ENCODE peak calls at places on chromosomes 11 and 22, in nine cellular contexts. K is tibial artery, X is tibial nerve, I is cardiac muscle cell, E is spleen, Y is ovary, S is A549, V is pancreas, A is hepatocyte. O is an unnamed sample.

GRCh38 chr11:61378713-61379313 is 13.6 kb upstream of the TMEM216 start:
- DNase-seq in E (no peak), X (peak; percentile 37), K (peak; percentile 75), V (no peak), A (peak; percentile 65), S (peak; percentile 74), Y (no peak), I (no peak), O (peak; percentile 88)

GRCh38 chr22:49754674-49755590 is 72.7 kb downstream of the BRD1 start:
- DNase-seq in E (peak; percentile 53), K (no peak), A (no peak), I (no peak), S (no peak), X (no peak), V (no peak), Y (no peak), O (no peak)

GRCh38 chr11:33696411-33696810 is 4.2 kb downstream of the C11orf91 start:
- DNase-seq in V (no peak), X (no peak), K (no peak), E (no peak), A (no peak), S (no peak), Y (no peak), I (no peak), O (no peak)

GRCh38 chr11:35951659-35952058 is 7.8 kb downstream of the LDLRAD3 start:
- DNase-seq in I (no peak), X (no peak), E (no peak), K (no peak), V (no peak), Y (no peak), S (no peak), A (no peak), O (no peak)

GRCh38 chr11:125315088-125315740 is 150.7 kb downstream of the PKNOX2 start:
- DNase-seq in A (no peak), E (no peak), I (no peak), K (no peak), V (peak; percentile 47), X (peak; percentile 29), Y (peak; percentile 85), S (no peak), O (no peak)

GRCh38 chr22:23783496-23784167 is 3.1 kb upstream of the SMARCB1 start:
- DNase-seq in Y (no peak), V (no peak), E (no peak), A (peak; percentile 7), X (no peak), S (no peak), I (no peak), K (no peak), O (no peak)

GRCh38 chr11:92627615-92628201 is 341.7 kb upstream of the MTNR1B start:
- DNase-seq in I (no peak), V (no peak), A (no peak), K (no peak), S (no peak), E (no peak), Y (no peak), X (no peak), O (no peak)

GRCh38 chr22:37778370-37779009 is 29.2 kb upstream of the GCAT start:
- DNase-seq in A (no peak), K (no peak), X (no peak), S (no peak), I (no peak), Y (no peak), E (no peak), V (no peak), O (no peak)

GRCh38 chr11:130131957-130132850 is 27.4 kb upstream of the ST14 start:
- DNase-seq in S (peak; percentile 61), Y (no peak), E (no peak), X (no peak), K (no peak), V (peak; percentile 37), I (peak; percentile 57), A (peak; percentile 83), O (peak; percentile 37)

GRCh38 chr22:26362471-26362870 is 66.6 kb upstream of the ASPHD2 start:
- DNase-seq in S (no peak), A (no peak), Y (no peak), E (no peak), K (no peak), I (no peak), X (no peak), V (no peak), O (no peak)

GRCh38 chr11:47207459-47207858 is 7.3 kb upstream of the DDB2 start:
- DNase-seq in V (peak; percentile 60), S (no peak), Y (no peak), E (no peak), A (no peak), X (no peak), K (no peak), I (no peak), O (no peak)

GRCh38 chr11:133476570-133477262 is 55.6 kb downstream of the OPCML start:
- DNase-seq in A (no peak), S (no peak), K (no peak), Y (no peak), I (peak; percentile 21), X (no peak), V (no peak), E (no peak), O (no peak)

DNA sequence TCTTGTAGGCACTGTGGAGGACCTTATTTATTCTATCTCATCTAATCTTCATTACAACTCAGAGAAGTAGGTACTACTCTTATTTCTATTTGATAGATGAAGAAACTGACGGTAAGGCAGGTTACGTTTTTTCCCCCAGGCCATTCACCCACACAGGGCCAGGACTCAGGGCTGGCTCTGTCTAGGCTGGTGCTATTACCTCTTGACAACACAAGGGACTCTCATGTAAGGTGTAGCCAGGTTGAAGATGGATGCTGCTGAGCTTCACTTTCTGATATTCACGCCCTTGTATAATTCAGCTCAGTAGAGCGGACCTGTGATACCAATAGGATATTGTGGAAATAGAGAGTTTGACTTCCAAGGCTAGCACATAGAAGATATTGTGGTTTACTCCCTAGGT is 413.1 kb upstream of the NARS2 start:
- DNase-seq in S (no peak), K (no peak), A (no peak), I (no peak), X (no peak), Y (no peak), E (no peak), V (no peak), O (no peak)
- TF ChIP-seq CTCF in S (no peak), K (no peak), A (no peak), I (no peak), X (no peak), Y (no peak), E (no peak), V (no peak), O (no peak)

DNA sequence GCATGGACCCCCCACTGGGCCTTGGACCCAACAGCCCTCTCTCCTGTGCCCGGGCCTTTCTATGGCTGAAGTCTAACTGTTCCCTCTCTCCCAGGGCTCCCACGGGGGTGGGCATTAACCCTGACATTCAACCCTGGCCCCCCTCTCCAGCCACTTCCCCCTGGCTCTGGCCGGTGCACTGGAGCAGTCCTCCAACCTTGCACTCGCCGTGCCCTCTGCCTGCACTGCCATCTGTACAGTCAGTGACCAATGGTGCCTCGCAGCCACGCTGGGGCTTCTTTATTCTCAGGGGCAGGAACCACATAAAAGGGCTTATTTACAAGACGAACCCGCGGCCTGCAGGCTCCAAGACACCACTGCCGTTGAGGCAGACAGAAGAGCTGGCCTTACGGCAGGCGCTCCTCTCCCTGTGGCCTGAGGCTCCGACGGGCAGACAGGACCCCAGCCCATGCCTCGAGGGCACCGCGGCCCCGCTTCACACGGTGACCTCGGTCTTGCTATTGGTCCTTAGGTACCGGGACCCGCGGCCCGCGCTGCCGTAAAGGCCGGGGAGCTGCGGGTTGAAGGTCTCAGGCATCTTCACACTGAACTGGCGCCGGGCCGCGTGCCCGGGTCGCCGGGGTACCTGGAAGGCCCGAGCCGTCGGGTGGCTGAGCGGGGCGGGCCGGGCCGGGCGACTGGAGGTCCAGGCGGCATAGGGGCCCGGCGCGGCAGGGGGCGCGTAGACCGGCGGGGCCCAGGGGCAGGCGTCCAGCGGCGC is 5.4 kb downstream of the SHISA8 start:
- DNase-seq in V (no peak), K (no peak), X (no peak), S (no peak), E (no peak), A (no peak), Y (peak; percentile 27), I (no peak), O (no peak)
- H3K4me3 ChIP-seq in V (no peak overlapping the region), K (peak overlapping the region; percentile 43), X (peak overlapping the region; percentile 42), S (no peak overlapping the region), E (peak overlapping the region; percentile 37), A (no peak overlapping the region), Y (peak overlapping the region; percentile 13), I (peak overlapping the region; percentile 20), O (no peak overlapping the region)

GRCh38 chr11:11764428-11764803 is 77.4 kb upstream of the USP47 start:
- DNase-seq in I (no peak), K (no peak), S (no peak), A (no peak), V (no peak), E (no peak), Y (no peak), X (no peak), O (no peak)
- H3K27ac ChIP-seq in I (no peak overlapping the region), K (no peak overlapping the region), S (no peak overlapping the region), A (no peak overlapping the region), V (no peak overlapping the region), E (no peak overlapping the region), Y (no peak overlapping the region), X (no peak overlapping the region), O (no peak overlapping the region)

GRCh38 chr11:64809781-64810241 is 540 bp downstream of the MEN1 start:
- DNase-seq in S (no peak), X (no peak), V (peak; percentile 69), A (peak; percentile 78), K (no peak), I (peak; percentile 62), Y (no peak), E (peak; percentile 86), O (no peak)

GRCh38 chr11:64810891-64811272 is 531 bp upstream of the MEN1 start:
- DNase-seq in E (no peak), K (peak; percentile 29), X (no peak), V (no peak), A (no peak), Y (peak; percentile 49), I (no peak), S (no peak), O (no peak)

GRCh38 chr11:64814712-64815187 is 4.4 kb upstream of the MEN1 start:
- DNase-seq in I (no peak), K (no peak), V (no peak), S (no peak), E (no peak), Y (no peak), A (no peak), X (no peak), O (no peak)

GRCh38 chr11:64813826-64814225 is 3.5 kb upstream of the MEN1 start:
- DNase-seq in S (no peak), K (no peak), X (no peak), V (no peak), E (no peak), I (no peak), Y (no peak), A (no peak), O (no peak)

GRCh38 chr11:64810271-64810890 is at the start of gene MEN1:
- DNase-seq in E (peak; percentile 96), K (peak; percentile 97), I (peak; percentile 99), Y (peak; percentile 94), X (peak; percentile 93), S (peak; percentile 96), V (peak; percentile 96), A (peak; percentile 98), O (peak; percentile 84)
- TF ChIP-seq CTCF in E (peak; percentile 16), K (no peak), I (no peak), Y (no peak), X (no peak), S (no peak), V (no peak), A (no peak), O (no peak)

GRCh38 chr22:30575011-30575671 is 676 bp upstream of the GAL3ST1 start:
- DNase-seq in K (peak; percentile 48), A (peak; percentile 36), X (no peak), I (no peak), E (no peak), V (peak; percentile 58), Y (peak; percentile 42), S (no peak), O (peak; percentile 38)
- H3K4me3 ChIP-seq in K (peak overlapping the region; percentile 39), A (no peak overlapping the region), X (peak overlapping the region; percentile 54), I (peak overlapping the region; percentile 29), E (no peak overlapping the region), V (peak overlapping the region; percentile 48), Y (no peak overlapping the region), S (peak overlapping the region; percentile 56), O (peak overlapping the region; percentile 13)

O was measured in AG04450.